ENCODE peak calls at places on chromosomes 5 and 9, in nine cellular contexts. A, R, L, N, H, Z, Q, K and D are unnamed samples.

GRCh38 chr5:123142206-123142915 is 53.3 kb downstream of the PRDM6 start:
- DNase-seq in R (no peak), Z (no peak), L (no peak), Q (no peak), N (no peak), H (no peak), K (no peak), A (no peak), D (no peak)

GRCh38 chr9:22037954-22038690 is 29.0 kb upstream of the CDKN2B start:
- DNase-seq in K (no peak), H (peak), R (no peak), Z (no peak), N (no peak), A (no peak), L (no peak), Q (no peak), D (no peak)

GRCh38 chr5:114447084-114447773 is 85.4 kb downstream of the KCNN2 start:
- DNase-seq in R (no peak), Q (no peak), A (no peak), Z (no peak), H (peak), N (no peak), K (no peak), L (no peak), D (no peak)

GRCh38 chr9:5910413-5911057 is 19.8 kb downstream of the MLANA start:
- DNase-seq in H (no peak), Q (no peak), K (no peak), R (peak), N (no peak), L (no peak), Z (no peak), A (no peak), D (no peak)

GRCh38 chr9:17003576-17004240 is 131.1 kb upstream of the CNTLN start:
- DNase-seq in K (no peak), R (no peak), H (no peak), Z (no peak), L (no peak), Q (no peak), A (no peak), N (no peak), D (no peak)

GRCh38 chr5:128613757-128614156 is 75.7 kb upstream of the FBN2 start:
- DNase-seq in R (no peak), Z (no peak), L (no peak), N (no peak), A (no peak), K (no peak), H (no peak), Q (no peak), D (no peak)

GRCh38 chr5:139651502-139651862 is 3.3 kb downstream of the CXXC5 start:
- DNase-seq in R (no peak), L (no peak), H (no peak), Z (no peak), A (no peak), Q (no peak), N (no peak), K (no peak), D (no peak)

GRCh38 chr5:10536511-10536910 is 27.4 kb upstream of the ANKRD33B start:
- DNase-seq in N (no peak), K (no peak), R (no peak), H (no peak), Q (no peak), Z (no peak), L (no peak), A (no peak), D (no peak)

GRCh38 chr5:127958421-127959011 is 125.0 kb upstream of the SLC12A2 start:
- DNase-seq in Q (no peak), A (no peak), N (no peak), R (no peak), K (no peak), Z (no peak), H (peak), L (no peak), D (no peak)